ENCODE peak calls at places on chromosomes 11 and 22, in five cellular contexts. One of them, this sample, is unnamed.

GRCh38 chr22:20903093-20903492 is 14.1 kb upstream of the CRKL start:
- DNase-seq in lower leg skin: no peak
- DNase-seq in ascending aorta: no peak
- DNase-seq in RWPE1: no peak
- DNase-seq in mammary epithelial cell: no peak
- DNase-seq in this sample: no peak

GRCh38 chr11:71490731-71491390 is 36.2 kb upstream of the KRTAP5-7 start:
- DNase-seq in ascending aorta: peak
- DNase-seq in mammary epithelial cell: no peak
- DNase-seq in lower leg skin: no peak
- DNase-seq in RWPE1: no peak
- DNase-seq in this sample: peak

GRCh38 chr11:68342459-68343158 is 30.2 kb downstream of the LRP5 start:
- DNase-seq in ascending aorta: no peak
- DNase-seq in RWPE1: peak
- DNase-seq in mammary epithelial cell: peak
- DNase-seq in lower leg skin: no peak
- DNase-seq in this sample: no peak

GRCh38 chr22:47847281-47847890 is 1084.9 kb downstream of the TBC1D22A start:
- DNase-seq in ascending aorta: no peak
- DNase-seq in lower leg skin: no peak
- DNase-seq in RWPE1: no peak
- DNase-seq in mammary epithelial cell: no peak
- DNase-seq in this sample: no peak

GRCh38 chr11:113202431-113202830 is 112.0 kb upstream of the TTC12 start:
- DNase-seq in lower leg skin: no peak
- DNase-seq in RWPE1: peak
- DNase-seq in ascending aorta: no peak
- DNase-seq in mammary epithelial cell: peak
- DNase-seq in this sample: no peak

GRCh38 chr11:70491696-70492472 is 93.6 kb downstream of the CTTN start:
- DNase-seq in mammary epithelial cell: no peak
- DNase-seq in lower leg skin: no peak
- DNase-seq in ascending aorta: no peak
- DNase-seq in RWPE1: no peak
- DNase-seq in this sample: no peak

GRCh38 chr22:48941903-48942625 is 885.6 kb downstream of the BRD1 start:
- DNase-seq in mammary epithelial cell: no peak
- DNase-seq in lower leg skin: peak
- DNase-seq in RWPE1: no peak
- DNase-seq in ascending aorta: peak
- DNase-seq in this sample: peak

GRCh38 chr11:111155021-111155420 is 90.5 kb upstream of the POU2AF2 start:
- DNase-seq in lower leg skin: no peak
- DNase-seq in mammary epithelial cell: no peak
- DNase-seq in RWPE1: no peak
- DNase-seq in ascending aorta: no peak
- DNase-seq in this sample: no peak

GRCh38 chr11:16791494-16791961 is 53.1 kb downstream of the C11orf58 start:
- DNase-seq in ascending aorta: peak
- DNase-seq in lower leg skin: peak
- DNase-seq in mammary epithelial cell: peak
- DNase-seq in RWPE1: peak
- DNase-seq in this sample: no peak

GRCh38 chr11:2776351-2777061 is 76.7 kb upstream of the KCNQ1OT1 start:
- DNase-seq in mammary epithelial cell: no peak
- DNase-seq in ascending aorta: peak
- DNase-seq in lower leg skin: peak
- DNase-seq in RWPE1: no peak
- DNase-seq in this sample: peak

GRCh38 chr11:17063171-17064002 is 14.1 kb downstream of the RPS13 start:
- DNase-seq in lower leg skin: no peak
- DNase-seq in mammary epithelial cell: peak
- DNase-seq in ascending aorta: no peak
- DNase-seq in RWPE1: peak
- DNase-seq in this sample: no peak

GRCh38 chr11:13114566-13115465 is 105.7 kb downstream of the RASSF10 start:
- DNase-seq in RWPE1: no peak
- DNase-seq in lower leg skin: no peak
- DNase-seq in ascending aorta: no peak
- DNase-seq in mammary epithelial cell: no peak
- DNase-seq in this sample: no peak

GRCh38 chr11:91730071-91730470 is 494.5 kb upstream of the FAT3 start:
- DNase-seq in RWPE1: no peak
- DNase-seq in lower leg skin: no peak
- DNase-seq in ascending aorta: no peak
- DNase-seq in mammary epithelial cell: no peak
- DNase-seq in this sample: no peak

GRCh38 chr11:124123587-124123986 is 8.3 kb downstream of the VWA5A start:
- DNase-seq in lower leg skin: no peak
- DNase-seq in mammary epithelial cell: no peak
- DNase-seq in RWPE1: no peak
- DNase-seq in ascending aorta: no peak
- DNase-seq in this sample: no peak

GRCh38 chr22:25602924-25603323 is 38.4 kb downstream of the GRK3 start:
- DNase-seq in ascending aorta: no peak
- DNase-seq in lower leg skin: no peak
- DNase-seq in mammary epithelial cell: no peak
- DNase-seq in RWPE1: no peak
- DNase-seq in this sample: no peak

GRCh38 chr11:6052374-6052773 is 21.8 kb upstream of the OR56A1 start:
- DNase-seq in lower leg skin: no peak
- DNase-seq in mammary epithelial cell: no peak
- DNase-seq in ascending aorta: no peak
- DNase-seq in RWPE1: no peak
- DNase-seq in this sample: no peak

GRCh38 chr22:46278656-46279645 is 11.1 kb downstream of the TTC38 start:
- DNase-seq in ascending aorta: no peak
- DNase-seq in lower leg skin: no peak
- DNase-seq in RWPE1: no peak
- DNase-seq in mammary epithelial cell: no peak
- DNase-seq in this sample: no peak

GRCh38 chr11:71472357-71472885 is 19.4 kb downstream of the NADSYN1 start:
- DNase-seq in ascending aorta: no peak
- DNase-seq in RWPE1: no peak
- DNase-seq in lower leg skin: no peak
- DNase-seq in mammary epithelial cell: no peak
- DNase-seq in this sample: no peak

GRCh38 chr11:45949992-45950407 is 27.5 kb downstream of the LARGE2 start:
- DNase-seq in RWPE1: no peak
- DNase-seq in lower leg skin: no peak
- DNase-seq in mammary epithelial cell: no peak
- DNase-seq in ascending aorta: no peak
- DNase-seq in this sample: no peak

GRCh38 chr11:64139045-64139444 is 26.9 kb downstream of the MACROD1 start:
- DNase-seq in RWPE1: no peak
- DNase-seq in ascending aorta: no peak
- DNase-seq in mammary epithelial cell: no peak
- DNase-seq in lower leg skin: no peak
- DNase-seq in this sample: no peak

GRCh38 chr11:131977231-131977630 is 606.8 kb downstream of the NTM start:
- DNase-seq in RWPE1: peak
- DNase-seq in ascending aorta: no peak
- DNase-seq in mammary epithelial cell: peak
- DNase-seq in lower leg skin: no peak
- DNase-seq in this sample: no peak

GRCh38 chr22:50470491-50470890 is 4.3 kb downstream of the SBF1 start:
- DNase-seq in lower leg skin: no peak
- DNase-seq in ascending aorta: no peak
- DNase-seq in RWPE1: no peak
- DNase-seq in mammary epithelial cell: no peak
- DNase-seq in this sample: no peak

GRCh38 chr22:49368976-49369725 is 458.5 kb downstream of the BRD1 start:
- DNase-seq in lower leg skin: peak
- DNase-seq in ascending aorta: peak
- DNase-seq in RWPE1: no peak
- DNase-seq in mammary epithelial cell: no peak
- DNase-seq in this sample: peak

GRCh38 chr22:17968126-17968525 is 56.2 kb downstream of the MICAL3 start:
- DNase-seq in lower leg skin: no peak
- DNase-seq in RWPE1: no peak
- DNase-seq in mammary epithelial cell: no peak
- DNase-seq in ascending aorta: no peak
- DNase-seq in this sample: no peak

GRCh38 chr22:38718414-38718813 is 12.7 kb downstream of the GTPBP1 start:
- DNase-seq in RWPE1: peak
- DNase-seq in lower leg skin: peak
- DNase-seq in ascending aorta: peak
- DNase-seq in mammary epithelial cell: peak
- DNase-seq in this sample: no peak

GRCh38 chr11:13216019-13217006 is 61.3 kb upstream of the BMAL1 start:
- DNase-seq in RWPE1: peak
- DNase-seq in mammary epithelial cell: peak
- DNase-seq in lower leg skin: no peak
- DNase-seq in ascending aorta: peak
- DNase-seq in this sample: no peak

GRCh38 chr11:250740-251299 is 14.0 kb downstream of the PSMD13 start:
- DNase-seq in ascending aorta: peak
- DNase-seq in mammary epithelial cell: peak
- DNase-seq in lower leg skin: peak
- DNase-seq in RWPE1: peak
- DNase-seq in this sample: no peak

GRCh38 chr11:253160-253885 is 16.5 kb downstream of the PSMD13 start:
- DNase-seq in mammary epithelial cell: no peak
- DNase-seq in ascending aorta: peak
- DNase-seq in RWPE1: no peak
- DNase-seq in lower leg skin: no peak
- DNase-seq in this sample: no peak

GRCh38 chr11:250274-250673 is 13.5 kb downstream of the PSMD13 start:
- DNase-seq in ascending aorta: no peak
- DNase-seq in mammary epithelial cell: no peak
- DNase-seq in lower leg skin: no peak
- DNase-seq in RWPE1: no peak
- DNase-seq in this sample: no peak

GRCh38 chr11:252666-253065 is 15.9 kb downstream of the PSMD13 start:
- DNase-seq in RWPE1: no peak
- DNase-seq in lower leg skin: no peak
- DNase-seq in mammary epithelial cell: no peak
- DNase-seq in ascending aorta: peak
- DNase-seq in this sample: no peak

GRCh38 chr11:251550-251949 is 14.8 kb downstream of the PSMD13 start:
- DNase-seq in mammary epithelial cell: no peak
- DNase-seq in RWPE1: no peak
- DNase-seq in lower leg skin: no peak
- DNase-seq in ascending aorta: peak
- DNase-seq in this sample: no peak
- TF ChIP-seq CTCF in mammary epithelial cell: no peak
- TF ChIP-seq CTCF in RWPE1: no peak
- TF ChIP-seq CTCF in lower leg skin: no peak
- TF ChIP-seq CTCF in ascending aorta: no peak
- TF ChIP-seq CTCF in this sample: no peak

GRCh38 chr11:90476442-90477007 is 253.7 kb upstream of the CHORDC1 start:
- DNase-seq in ascending aorta: no peak
- DNase-seq in mammary epithelial cell: peak
- DNase-seq in RWPE1: peak
- DNase-seq in lower leg skin: peak
- DNase-seq in this sample: no peak
- TF ChIP-seq CTCF in ascending aorta: no peak
- TF ChIP-seq CTCF in mammary epithelial cell: peak
- TF ChIP-seq CTCF in RWPE1: peak
- TF ChIP-seq CTCF in lower leg skin: no peak
- TF ChIP-seq CTCF in this sample: peak

GRCh38 chr11:61959678-61960077 is 7.8 kb downstream of the FTH1 start:
- DNase-seq in ascending aorta: peak
- DNase-seq in mammary epithelial cell: no peak
- DNase-seq in RWPE1: no peak
- DNase-seq in lower leg skin: no peak
- DNase-seq in this sample: no peak

GRCh38 chr11:61958590-61958989 is 8.4 kb downstream of the BEST1 start:
- DNase-seq in mammary epithelial cell: no peak
- DNase-seq in ascending aorta: no peak
- DNase-seq in lower leg skin: peak
- DNase-seq in RWPE1: no peak
- DNase-seq in this sample: no peak

GRCh38 chr11:61960532-61960931 is 6.9 kb downstream of the FTH1 start:
- DNase-seq in RWPE1: no peak
- DNase-seq in mammary epithelial cell: no peak
- DNase-seq in lower leg skin: peak
- DNase-seq in ascending aorta: peak
- DNase-seq in this sample: peak

GRCh38 chr11:61957028-61957770 is 7.0 kb downstream of the BEST1 start:
- DNase-seq in RWPE1: no peak
- DNase-seq in lower leg skin: no peak
- DNase-seq in ascending aorta: peak
- DNase-seq in mammary epithelial cell: no peak
- DNase-seq in this sample: no peak

DNA sequence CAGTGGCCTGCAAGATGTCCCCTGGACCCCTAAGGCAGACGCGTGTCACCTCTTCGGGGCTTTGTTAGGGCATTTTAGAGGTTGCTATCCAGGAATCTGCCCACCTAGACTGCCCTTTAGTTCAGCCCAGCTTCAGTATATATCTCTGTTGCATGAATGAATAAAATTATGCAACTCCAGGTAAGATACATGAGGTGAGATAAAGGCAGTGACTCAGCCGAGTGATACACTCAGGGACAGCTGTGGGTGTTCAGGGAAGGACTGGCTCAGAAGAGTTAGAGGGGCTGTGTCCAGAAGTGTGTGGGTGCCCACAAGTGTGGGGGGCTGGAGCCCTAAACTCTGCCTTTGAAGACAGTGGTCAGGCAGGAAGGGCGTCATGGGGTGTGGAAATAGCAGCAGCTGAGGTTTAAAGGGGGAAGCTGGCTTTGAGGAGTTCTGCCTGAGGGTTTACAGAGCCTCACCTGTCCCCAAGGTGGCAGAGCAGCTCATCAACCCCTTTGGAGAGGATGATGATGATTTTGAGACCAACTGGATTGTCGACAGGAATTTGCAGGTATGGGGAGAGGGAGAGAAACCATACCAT is 8.3 kb downstream of the FTH1 start:
- DNase-seq in ascending aorta: peak
- DNase-seq in mammary epithelial cell: peak
- DNase-seq in lower leg skin: peak
- DNase-seq in RWPE1: peak
- DNase-seq in this sample: no peak
- TF ChIP-seq CTCF in ascending aorta: no peak
- TF ChIP-seq CTCF in mammary epithelial cell: peak
- TF ChIP-seq CTCF in lower leg skin: no peak
- TF ChIP-seq CTCF in RWPE1: no peak
- TF ChIP-seq CTCF in this sample: no peak

GRCh38 chr11:119619665-119620064 is 109.3 kb downstream of the NECTIN1 start:
- DNase-seq in mammary epithelial cell: no peak
- DNase-seq in ascending aorta: no peak
- DNase-seq in lower leg skin: no peak
- DNase-seq in RWPE1: no peak
- DNase-seq in this sample: no peak

GRCh38 chr11:119623682-119624081 is 105.3 kb downstream of the NECTIN1 start:
- DNase-seq in ascending aorta: no peak
- DNase-seq in lower leg skin: no peak
- DNase-seq in RWPE1: no peak
- DNase-seq in mammary epithelial cell: no peak
- DNase-seq in this sample: no peak

GRCh38 chr11:119625206-119625988 is 103.6 kb downstream of the NECTIN1 start:
- DNase-seq in ascending aorta: no peak
- DNase-seq in mammary epithelial cell: no peak
- DNase-seq in RWPE1: no peak
- DNase-seq in lower leg skin: no peak
- DNase-seq in this sample: no peak

GRCh38 chr11:119624102-119624615 is 104.8 kb downstream of the NECTIN1 start:
- DNase-seq in lower leg skin: no peak
- DNase-seq in ascending aorta: no peak
- DNase-seq in mammary epithelial cell: no peak
- DNase-seq in RWPE1: peak
- DNase-seq in this sample: no peak

GRCh38 chr11:119622454-119623143 is 106.4 kb downstream of the NECTIN1 start:
- DNase-seq in RWPE1: no peak
- DNase-seq in ascending aorta: no peak
- DNase-seq in lower leg skin: no peak
- DNase-seq in mammary epithelial cell: no peak
- DNase-seq in this sample: no peak
- TF ChIP-seq CTCF in RWPE1: no peak
- TF ChIP-seq CTCF in ascending aorta: no peak
- TF ChIP-seq CTCF in lower leg skin: no peak
- TF ChIP-seq CTCF in mammary epithelial cell: no peak
- TF ChIP-seq CTCF in this sample: no peak

This sample was measured in type B pancreatic cell.